ENCODE peak calls at places on chromosomes 1 and 21, in four cellular contexts. One of them, this sample, is unnamed.

GRCh38 chr1:245155186-245156040 is 628 bp downstream of the KIF26B start:
- DNase-seq in GM12878: no peak
- DNase-seq in K562: peak; percentile 24
- DNase-seq in HepG2: no peak
- DNase-seq in this sample: peak; percentile 13

GRCh38 chr1:210456731-210457130 is 128.0 kb downstream of the HHAT start:
- DNase-seq in HepG2: no peak
- DNase-seq in GM12878: no peak
- DNase-seq in K562: no peak
- DNase-seq in this sample: no peak

GRCh38 chr1:3899776-3900149 is 309 bp downstream of the C1orf174 start:
- DNase-seq in K562: no peak
- DNase-seq in HepG2: no peak
- DNase-seq in GM12878: no peak
- DNase-seq in this sample: no peak

GRCh38 chr1:214018605-214019268 is 31.0 kb downstream of the PROX1 start:
- DNase-seq in GM12878: peak; percentile 5
- DNase-seq in HepG2: no peak
- DNase-seq in K562: no peak
- DNase-seq in this sample: no peak

GRCh38 chr21:43352568-43353281 is 74.2 kb downstream of the SIK1 start:
- DNase-seq in HepG2: no peak
- DNase-seq in K562: peak; percentile 54
- DNase-seq in GM12878: peak; percentile 100
- DNase-seq in this sample: peak; percentile 59

GRCh38 chr1:155093938-155094621 is 15.4 kb downstream of the EFNA3 start:
- DNase-seq in HepG2: peak; percentile 46
- DNase-seq in K562: peak; percentile 75
- DNase-seq in GM12878: no peak
- DNase-seq in this sample: no peak

GRCh38 chr1:234915923-234916675 is 212.5 kb downstream of the TOMM20 start:
- DNase-seq in GM12878: no peak
- DNase-seq in HepG2: no peak
- DNase-seq in K562: no peak
- DNase-seq in this sample: no peak

GRCh38 chr1:207520946-207521345 is 25.0 kb downstream of the CR1 start:
- DNase-seq in K562: peak; percentile 86
- DNase-seq in GM12878: no peak
- DNase-seq in HepG2: no peak
- DNase-seq in this sample: no peak

GRCh38 chr21:36613064-36613463 is 85.9 kb upstream of the SIM2 start:
- DNase-seq in HepG2: peak; percentile 49
- DNase-seq in GM12878: no peak
- DNase-seq in K562: no peak
- DNase-seq in this sample: no peak

GRCh38 chr1:113669988-113670387 is 89.3 kb downstream of the PHTF1 start:
- DNase-seq in K562: peak; percentile 21
- DNase-seq in GM12878: no peak
- DNase-seq in HepG2: no peak
- DNase-seq in this sample: no peak

GRCh38 chr1:36722871-36723270 is 240.2 kb upstream of the CSF3R start:
- DNase-seq in GM12878: no peak
- DNase-seq in HepG2: no peak
- DNase-seq in K562: no peak
- DNase-seq in this sample: no peak

GRCh38 chr21:35088235-35088865 is 39.2 kb upstream of the RUNX1 start:
- DNase-seq in K562: no peak
- DNase-seq in GM12878: no peak
- DNase-seq in HepG2: no peak
- DNase-seq in this sample: no peak

GRCh38 chr1:25692560-25692959 is 76.0 kb downstream of the MAN1C1 start:
- DNase-seq in K562: peak; percentile 52
- DNase-seq in GM12878: no peak
- DNase-seq in HepG2: no peak
- DNase-seq in this sample: peak; percentile 75

GRCh38 chr1:155044812-155045690 is 6.1 kb upstream of the ADAM15 start:
- DNase-seq in GM12878: no peak
- DNase-seq in HepG2: peak; percentile 79
- DNase-seq in K562: peak; percentile 81
- DNase-seq in this sample: peak; percentile 82

GRCh38 chr21:43348801-43349261 is 78.1 kb downstream of the SIK1 start:
- DNase-seq in GM12878: no peak
- DNase-seq in HepG2: no peak
- DNase-seq in K562: no peak
- DNase-seq in this sample: no peak

GRCh38 chr1:19377812-19378718 is 65.9 kb downstream of the SLC66A1 start:
- DNase-seq in K562: no peak
- DNase-seq in GM12878: no peak
- DNase-seq in HepG2: no peak
- DNase-seq in this sample: no peak

GRCh38 chr1:38068220-38068979 is 21.8 kb upstream of the POU3F1 start:
- DNase-seq in GM12878: no peak
- DNase-seq in K562: no peak
- DNase-seq in HepG2: no peak
- DNase-seq in this sample: no peak

GRCh38 chr1:212518188-212518951 is 85.7 kb downstream of the NENF start:
- DNase-seq in K562: no peak
- DNase-seq in HepG2: peak; percentile 74
- DNase-seq in GM12878: no peak
- DNase-seq in this sample: no peak

GRCh38 chr1:200894712-200895447 is at the start of gene INAVA:
- DNase-seq in HepG2: no peak
- DNase-seq in GM12878: no peak
- DNase-seq in K562: no peak
- DNase-seq in this sample: no peak

GRCh38 chr1:233075045-233075444 is 124.6 kb downstream of the NTPCR start:
- DNase-seq in K562: no peak
- DNase-seq in HepG2: no peak
- DNase-seq in GM12878: no peak
- DNase-seq in this sample: no peak

GRCh38 chr1:37064059-37064458 is 29.7 kb upstream of the GRIK3 start:
- DNase-seq in K562: no peak
- DNase-seq in GM12878: no peak
- DNase-seq in HepG2: no peak
- DNase-seq in this sample: no peak

GRCh38 chr1:32774950-32775634 is 42.1 kb downstream of the YARS1 start:
- DNase-seq in GM12878: no peak
- DNase-seq in K562: no peak
- DNase-seq in HepG2: no peak
- DNase-seq in this sample: no peak

GRCh38 chr21:45965084-45965826 is 16.3 kb upstream of the COL6A1 start:
- DNase-seq in GM12878: no peak
- DNase-seq in K562: no peak
- DNase-seq in HepG2: no peak
- DNase-seq in this sample: no peak
- TF ChIP-seq FOXK2 in GM12878: no peak
- TF ChIP-seq FOXK2 in K562: no peak
- TF ChIP-seq FOXK2 in HepG2: no peak
- TF ChIP-seq FOXK2 in this sample: no peak

GRCh38 chr1:119679223-119679622 is 31.2 kb upstream of the ZNF697 start:
- DNase-seq in K562: no peak
- DNase-seq in HepG2: no peak
- DNase-seq in GM12878: no peak
- DNase-seq in this sample: no peak
- TF ChIP-seq BHLHE40 in K562: no peak
- TF ChIP-seq BHLHE40 in HepG2: no peak
- TF ChIP-seq BHLHE40 in GM12878: no peak
- TF ChIP-seq BHLHE40 in this sample: no peak

DNA sequence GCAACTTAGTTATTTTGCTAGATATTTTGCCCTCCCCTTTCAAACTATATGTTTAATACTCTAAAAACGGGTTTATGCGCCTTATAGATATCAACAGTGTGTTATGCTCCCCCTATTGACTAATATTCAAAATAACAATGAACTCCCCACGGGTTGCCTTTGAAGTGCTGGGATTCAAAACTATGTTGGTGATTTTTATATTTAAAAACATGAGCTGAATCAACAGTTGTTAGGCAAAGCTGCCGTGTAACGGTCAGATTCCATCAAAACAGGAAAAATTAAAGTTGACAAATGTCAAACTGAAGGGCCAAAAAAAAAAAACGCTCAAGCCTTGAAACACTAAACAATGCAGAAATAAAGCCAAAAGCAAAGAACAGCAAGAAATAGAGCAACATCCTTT is 2.5 kb downstream of the TGFBR3 start:
- DNase-seq in K562: peak; percentile 21
- DNase-seq in HepG2: peak; percentile 23
- DNase-seq in GM12878: no peak
- DNase-seq in this sample: no peak
- TF ChIP-seq FOXK2 in K562: no peak
- TF ChIP-seq FOXK2 in HepG2: no peak
- TF ChIP-seq FOXK2 in GM12878: no peak
- TF ChIP-seq FOXK2 in this sample: no peak

DNA sequence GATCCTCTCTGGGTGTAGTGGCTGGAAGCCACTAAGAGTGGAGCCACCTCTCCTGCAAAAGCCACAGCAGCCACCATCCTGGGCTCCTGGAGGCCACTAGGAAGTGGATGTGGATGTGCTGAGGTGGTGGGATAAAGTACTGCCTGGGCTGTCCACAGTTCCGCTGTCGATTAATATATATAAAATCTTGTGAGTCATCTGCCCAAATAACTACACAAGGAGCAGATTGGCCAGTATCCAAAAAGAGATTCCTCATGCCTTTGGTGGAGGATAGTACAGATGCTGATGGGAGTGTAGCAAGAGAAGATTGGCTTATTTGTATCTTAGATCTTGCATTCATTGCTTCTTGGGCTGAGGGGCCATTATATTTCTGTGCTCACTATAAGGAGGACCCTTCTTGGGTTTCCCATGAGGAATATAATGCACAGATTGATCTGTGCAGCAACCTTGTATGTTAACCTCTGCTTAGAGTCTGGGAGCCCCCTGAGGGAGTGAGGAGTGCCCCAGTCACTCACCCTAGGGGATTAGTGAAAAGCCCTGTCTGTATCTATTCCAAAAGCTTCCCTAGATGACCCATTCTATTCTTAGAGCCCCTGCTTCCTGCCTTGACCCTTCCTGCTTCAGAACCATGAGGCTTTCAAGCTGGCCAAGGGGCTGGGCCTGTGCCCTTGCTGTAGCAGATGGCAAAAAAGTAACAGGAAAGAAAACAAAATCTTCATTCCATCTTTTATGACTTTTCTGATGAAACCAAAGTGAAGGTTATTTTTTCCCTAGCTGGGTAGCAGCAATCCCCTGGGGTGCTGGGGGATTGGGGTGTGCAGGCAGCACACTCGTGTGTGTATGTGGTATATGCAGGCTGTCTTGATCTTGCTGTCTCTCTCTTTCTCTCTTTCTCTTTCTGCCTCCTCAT is 31.8 kb downstream of the RCSD1 start:
- DNase-seq in HepG2: no peak
- DNase-seq in GM12878: no peak
- DNase-seq in K562: no peak
- DNase-seq in this sample: no peak
- TF ChIP-seq BHLHE40 in HepG2: no peak
- TF ChIP-seq BHLHE40 in GM12878: no peak
- TF ChIP-seq BHLHE40 in K562: no peak
- TF ChIP-seq BHLHE40 in this sample: no peak

DNA sequence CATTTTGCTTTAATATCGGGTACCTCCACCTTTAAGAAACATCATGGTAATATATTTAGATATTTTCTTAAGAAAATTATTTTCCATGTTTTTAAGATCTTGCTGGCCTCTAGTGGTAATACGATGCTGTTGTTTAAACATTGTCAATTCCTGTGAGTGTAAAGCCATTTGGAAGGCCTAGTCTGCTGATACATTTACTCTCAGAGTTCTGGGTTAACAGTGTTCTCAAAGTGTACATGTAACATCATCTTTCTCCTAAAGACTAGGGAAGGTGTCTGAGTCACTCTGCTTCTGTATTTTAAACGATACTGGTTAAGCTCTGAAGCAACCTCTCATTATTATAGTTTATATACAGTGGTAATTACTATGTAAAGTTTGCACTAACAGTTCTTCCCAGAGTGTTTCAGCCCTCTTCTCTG is 189.1 kb downstream of the RASAL2 start:
- DNase-seq in K562: peak; percentile 4
- DNase-seq in HepG2: peak; percentile 25
- DNase-seq in GM12878: no peak
- DNase-seq in this sample: no peak
- TF ChIP-seq FOXK2 in K562: no peak
- TF ChIP-seq FOXK2 in HepG2: no peak
- TF ChIP-seq FOXK2 in GM12878: no peak
- TF ChIP-seq FOXK2 in this sample: no peak

This sample was measured in HEK293T.